ENCODE peak calls at places on chromosomes 11 and 22, in four cellular contexts. One of them, this sample, is unnamed.

GRCh38 chr11:126159719-126160344 is 51.6 kb downstream of the RPUSD4 start:
- DNase-seq in HepG2: no peak
- DNase-seq in K562: peak; percentile 79
- DNase-seq in GM12878: no peak
- DNase-seq in this sample: no peak

GRCh38 chr11:10329935-10330334 is 25.1 kb downstream of the ADM start:
- DNase-seq in HepG2: no peak
- DNase-seq in K562: no peak
- DNase-seq in GM12878: no peak
- DNase-seq in this sample: no peak

GRCh38 chr11:14345668-14346067 is 13.3 kb downstream of the RRAS2 start:
- DNase-seq in HepG2: no peak
- DNase-seq in K562: no peak
- DNase-seq in GM12878: no peak
- DNase-seq in this sample: no peak

GRCh38 chr11:33742249-33742851 is 6.1 kb upstream of the CD59 start:
- DNase-seq in HepG2: no peak
- DNase-seq in K562: no peak
- DNase-seq in GM12878: no peak
- DNase-seq in this sample: no peak

GRCh38 chr22:30969532-30970355 is 679 bp downstream of the TUG1 start:
- DNase-seq in HepG2: peak; percentile 12
- DNase-seq in K562: peak; percentile 61
- DNase-seq in GM12878: no peak
- DNase-seq in this sample: peak; percentile 6

GRCh38 chr11:8729837-8730696 is 47.5 kb downstream of the RPL27A start:
- DNase-seq in HepG2: no peak
- DNase-seq in K562: peak; percentile 74
- DNase-seq in GM12878: no peak
- DNase-seq in this sample: no peak

GRCh38 chr11:58741127-58741526 is 9.4 kb upstream of the GLYAT start:
- DNase-seq in HepG2: no peak
- DNase-seq in K562: no peak
- DNase-seq in GM12878: no peak
- DNase-seq in this sample: no peak

GRCh38 chr22:29710922-29711593 is 8.7 kb upstream of the CABP7 start:
- DNase-seq in HepG2: no peak
- DNase-seq in K562: no peak
- DNase-seq in GM12878: no peak
- DNase-seq in this sample: no peak

GRCh38 chr11:4375431-4376113 is 7.4 kb upstream of the OR52B4 start:
- DNase-seq in HepG2: no peak
- DNase-seq in K562: no peak
- DNase-seq in GM12878: no peak
- DNase-seq in this sample: no peak

GRCh38 chr11:46285173-46285572 is 7.7 kb downstream of the CREB3L1 start:
- DNase-seq in HepG2: no peak
- DNase-seq in K562: no peak
- DNase-seq in GM12878: no peak
- DNase-seq in this sample: no peak

GRCh38 chr11:11703885-11704284 is 82.1 kb upstream of the GALNT18 start:
- DNase-seq in HepG2: no peak
- DNase-seq in K562: no peak
- DNase-seq in GM12878: no peak
- DNase-seq in this sample: no peak

GRCh38 chr11:92888701-92889100 is 80.8 kb upstream of the MTNR1B start:
- DNase-seq in HepG2: no peak
- DNase-seq in K562: peak; percentile 12
- DNase-seq in GM12878: no peak
- DNase-seq in this sample: no peak

GRCh38 chr11:111331711-111332479 is 33.5 kb downstream of the POU2AF3 start:
- DNase-seq in HepG2: no peak
- DNase-seq in K562: no peak
- DNase-seq in GM12878: no peak
- DNase-seq in this sample: no peak

GRCh38 chr11:2725367-2726300 is 25.8 kb upstream of the KCNQ1OT1 start:
- DNase-seq in HepG2: peak; percentile 79
- DNase-seq in K562: peak; percentile 49
- DNase-seq in GM12878: no peak
- DNase-seq in this sample: no peak

GRCh38 chr22:40534379-40535188 is 101.9 kb downstream of the MRTFA start:
- DNase-seq in HepG2: no peak
- DNase-seq in K562: no peak
- DNase-seq in GM12878: peak; percentile 53
- DNase-seq in this sample: no peak

GRCh38 chr22:25492950-25493790 is 71.3 kb upstream of the GRK3 start:
- DNase-seq in HepG2: no peak
- DNase-seq in K562: no peak
- DNase-seq in GM12878: no peak
- DNase-seq in this sample: no peak

GRCh38 chr11:9020881-9021280 is 17.1 kb upstream of the NRIP3 start:
- DNase-seq in HepG2: no peak
- DNase-seq in K562: no peak
- DNase-seq in GM12878: no peak
- DNase-seq in this sample: no peak

GRCh38 chr11:97079244-97079643 is 689.4 kb downstream of the JRKL start:
- DNase-seq in HepG2: no peak
- DNase-seq in K562: no peak
- DNase-seq in GM12878: peak; percentile 17
- DNase-seq in this sample: no peak

GRCh38 chr11:88414385-88414861 is 76.9 kb upstream of the CTSC start:
- DNase-seq in HepG2: no peak
- DNase-seq in K562: no peak
- DNase-seq in GM12878: no peak
- DNase-seq in this sample: no peak

GRCh38 chr11:111836162-111836561 is 35.2 kb downstream of the ALG9 start:
- DNase-seq in HepG2: no peak
- DNase-seq in K562: no peak
- DNase-seq in GM12878: no peak
- DNase-seq in this sample: no peak

GRCh38 chr11:40388097-40388818 is 1071.2 kb downstream of the LRRC4C start:
- DNase-seq in HepG2: no peak
- DNase-seq in K562: no peak
- DNase-seq in GM12878: no peak
- DNase-seq in this sample: no peak

GRCh38 chr22:27670701-27671412 is 130.7 kb downstream of the MN1 start:
- DNase-seq in HepG2: peak; percentile 96
- DNase-seq in K562: peak; percentile 79
- DNase-seq in GM12878: no peak
- DNase-seq in this sample: no peak

GRCh38 chr11:19816040-19816439 is 103.4 kb downstream of the NAV2 start:
- DNase-seq in HepG2: no peak
- DNase-seq in K562: no peak
- DNase-seq in GM12878: no peak
- DNase-seq in this sample: no peak

GRCh38 chr11:32893947-32894827 is 1.6 kb downstream of the QSER1 start:
- DNase-seq in HepG2: peak; percentile 81
- DNase-seq in K562: peak; percentile 26
- DNase-seq in GM12878: peak; percentile 39
- DNase-seq in this sample: peak; percentile 93

GRCh38 chr11:57763568-57763967 is 2.0 kb downstream of the CTNND1 start:
- DNase-seq in HepG2: peak; percentile 50
- DNase-seq in K562: peak; percentile 34
- DNase-seq in GM12878: no peak
- DNase-seq in this sample: peak; percentile 76

GRCh38 chr11:79055866-79056632 is 384.8 kb downstream of the TENM4 start:
- DNase-seq in HepG2: no peak
- DNase-seq in K562: no peak
- DNase-seq in GM12878: no peak
- DNase-seq in this sample: no peak

DNA sequence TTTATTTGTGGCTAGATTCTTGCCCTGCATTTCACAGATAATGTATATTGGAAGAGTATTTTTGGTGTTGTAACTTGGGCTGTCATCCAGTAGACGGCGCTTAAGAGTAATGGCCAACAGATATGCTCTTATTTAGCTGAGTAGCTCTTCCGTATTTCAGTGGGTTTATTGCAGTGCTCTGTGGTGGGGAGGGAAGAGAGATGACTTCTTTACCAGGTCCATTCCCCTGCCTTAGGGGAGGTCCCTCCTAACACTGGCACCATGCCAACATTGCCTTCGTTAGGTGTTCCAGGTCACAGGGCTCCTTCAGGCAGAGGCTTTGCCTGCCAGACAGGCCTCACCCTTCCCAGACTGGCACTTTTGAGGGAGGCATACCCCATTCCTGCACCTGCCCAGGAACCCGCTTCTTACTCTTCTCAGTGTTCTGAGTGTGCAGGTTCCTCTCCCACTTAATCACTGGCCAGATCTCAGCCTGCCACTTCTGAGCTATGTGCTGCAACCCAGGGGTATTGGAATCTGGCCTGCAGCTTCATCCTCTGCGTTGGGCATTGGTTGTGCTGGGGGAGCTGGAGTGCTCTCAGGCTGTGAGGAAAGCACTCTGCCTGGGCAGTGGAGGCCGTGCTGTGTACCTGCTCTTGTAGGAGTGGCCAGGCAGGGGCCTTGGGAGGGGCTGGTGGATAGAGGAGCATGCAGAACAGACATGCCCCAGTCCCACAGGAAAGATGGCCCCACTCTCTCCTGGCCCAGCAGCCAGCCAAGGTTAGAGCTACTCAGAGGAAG is 29.4 kb upstream of the SLN start:
- DNase-seq in HepG2: peak; percentile 21
- DNase-seq in K562: peak; percentile 30
- DNase-seq in GM12878: peak; percentile 25
- DNase-seq in this sample: peak; percentile 18
- TF ChIP-seq CHD4 in HepG2: no peak
- TF ChIP-seq CHD4 in K562: no peak
- TF ChIP-seq CHD4 in GM12878: no peak
- TF ChIP-seq CHD4 in this sample: no peak

GRCh38 chr22:44452531-44453420 is 45.3 kb downstream of the RTL6 start:
- DNase-seq in HepG2: no peak
- DNase-seq in K562: no peak
- DNase-seq in GM12878: no peak
- DNase-seq in this sample: no peak

GRCh38 chr22:44455963-44456358 is 42.1 kb downstream of the RTL6 start:
- DNase-seq in HepG2: no peak
- DNase-seq in K562: no peak
- DNase-seq in GM12878: no peak
- DNase-seq in this sample: no peak

GRCh38 chr22:44454113-44454769 is 43.8 kb downstream of the RTL6 start:
- DNase-seq in HepG2: no peak
- DNase-seq in K562: no peak
- DNase-seq in GM12878: no peak
- DNase-seq in this sample: no peak

GRCh38 chr22:44455151-44455962 is 42.7 kb downstream of the RTL6 start:
- DNase-seq in HepG2: no peak
- DNase-seq in K562: no peak
- DNase-seq in GM12878: no peak
- DNase-seq in this sample: no peak

DNA sequence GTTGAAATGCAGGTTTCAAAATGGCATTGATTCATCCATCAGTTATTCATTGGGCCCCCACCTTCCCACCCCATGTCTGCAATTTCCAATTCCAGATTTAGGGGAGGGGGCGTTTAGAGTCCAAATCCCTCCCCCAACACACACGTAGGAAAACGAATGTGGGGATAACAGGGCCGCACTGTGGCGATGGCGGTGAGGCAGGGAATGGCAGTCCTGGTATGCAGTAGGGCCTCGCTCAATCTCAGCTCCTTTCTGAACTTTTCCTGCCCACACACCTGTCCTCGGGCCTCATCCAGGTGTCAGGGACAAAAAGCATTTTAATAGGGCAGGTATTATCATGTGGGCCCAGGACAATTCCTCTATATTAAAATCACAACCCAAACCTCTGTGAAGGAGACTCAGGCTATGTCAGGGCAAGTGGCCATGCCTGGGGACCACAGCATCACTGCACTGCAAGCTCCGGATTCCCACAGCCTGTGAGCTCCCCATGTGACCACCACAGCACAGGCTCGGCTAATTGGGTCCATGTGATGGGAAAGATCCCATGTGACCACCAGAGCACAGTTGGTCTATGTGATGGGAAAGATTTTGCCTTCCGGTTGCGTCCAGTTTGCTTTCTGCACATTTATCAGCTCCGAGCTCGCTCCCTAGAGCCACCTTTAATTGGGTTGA is 44.5 kb downstream of the RTL6 start:
- DNase-seq in HepG2: no peak
- DNase-seq in K562: no peak
- DNase-seq in GM12878: no peak
- DNase-seq in this sample: no peak
- TF ChIP-seq SMC3 in HepG2: no peak
- TF ChIP-seq SMC3 in K562: no peak
- TF ChIP-seq SMC3 in GM12878: no peak
- TF ChIP-seq SMC3 in this sample: no peak

GRCh38 chr22:46487318-46487717 is 50.1 kb downstream of the CELSR1 start:
- DNase-seq in HepG2: no peak
- DNase-seq in K562: no peak
- DNase-seq in GM12878: no peak
- DNase-seq in this sample: no peak
- TF ChIP-seq CHD4 in HepG2: no peak
- TF ChIP-seq CHD4 in K562: no peak
- TF ChIP-seq CHD4 in GM12878: no peak
- TF ChIP-seq CHD4 in this sample: no peak

DNA sequence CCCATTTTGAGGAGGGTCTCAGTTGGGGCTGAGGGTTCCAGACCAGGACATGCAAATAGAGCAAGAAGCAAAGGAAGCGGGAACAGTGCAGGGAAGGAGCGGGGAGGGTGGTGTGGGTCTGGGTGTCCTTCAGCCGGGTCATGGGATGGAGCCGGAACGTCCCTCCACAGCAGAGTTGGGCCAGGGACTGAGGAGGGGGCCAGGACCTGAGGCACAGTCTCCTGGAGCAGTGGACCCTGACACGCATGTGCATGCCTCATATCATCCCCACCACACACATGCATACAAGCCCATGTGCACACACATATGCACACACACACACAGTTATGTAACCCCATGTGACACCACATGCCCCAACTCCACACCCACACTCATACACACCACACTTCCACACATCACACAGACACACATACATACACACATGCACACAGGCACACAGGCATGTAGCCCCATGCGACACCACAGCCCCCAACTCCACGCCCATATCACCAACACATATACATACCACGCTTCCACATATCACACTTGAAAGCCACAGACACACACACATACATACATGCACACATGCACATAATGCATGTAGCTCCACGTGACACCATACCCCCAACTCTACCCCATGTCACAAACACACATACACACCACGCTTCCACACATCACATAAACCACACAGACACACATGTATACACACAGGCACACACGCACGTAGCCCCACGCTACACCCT is 1026.6 kb downstream of the BRD1 start:
- DNase-seq in HepG2: no peak
- DNase-seq in K562: no peak
- DNase-seq in GM12878: no peak
- DNase-seq in this sample: no peak
- TF ChIP-seq SMC3 in HepG2: no peak
- TF ChIP-seq SMC3 in K562: no peak
- TF ChIP-seq SMC3 in GM12878: no peak
- TF ChIP-seq SMC3 in this sample: no peak